ENCODE peak calls at places on chromosome 18, in four cellular contexts. D is endothelial cell of umbilical vein, U is sigmoid colon, Q is stomach. C is an unnamed sample. For H3K36me3 and H3K27me3, the result is how much of the 10 kb centered on the place peaks cover.

GRCh38 chr18:48364146-48364545 is 45.0 kb downstream of the ZBTB7C start:
- DNase-seq in D (no peak), U (no peak), Q (no peak), C (no peak)

GRCh38 chr18:5285326-5285725 is 10.2 kb downstream of the ZBTB14 start:
- DNase-seq in D (no peak), U (no peak), Q (no peak), C (no peak)

GRCh38 chr18:35715139-35715538 is 133.6 kb downstream of the GALNT1 start:
- DNase-seq in D (no peak), U (no peak), Q (no peak), C (no peak)

GRCh38 chr18:13658444-13659204 is 67.7 kb downstream of the FAM210A start:
- DNase-seq in D (peak), U (no peak), Q (no peak), C (no peak)

GRCh38 chr18:79928563-79928960 is 22.9 kb downstream of the SLC66A2 start:
- DNase-seq in D (no peak), U (peak), Q (peak), C (no peak)

GRCh38 chr18:3397786-3398185 is 52.2 kb upstream of the TGIF1 start:
- DNase-seq in D (no peak), U (no peak), Q (no peak), C (no peak)

GRCh38 chr18:5962362-5962761 is 67.0 kb upstream of the TMEM200C start:
- DNase-seq in D (no peak), U (no peak), Q (no peak), C (no peak)

GRCh38 chr18:40672590-40672989 is 1282.4 kb upstream of the PIK3C3 start:
- DNase-seq in D (no peak), U (no peak), Q (no peak), C (no peak)

GRCh38 chr18:23689616-23690504 is 607 bp downstream of the LAMA3 start:
- DNase-seq in D (peak), U (no peak), Q (peak), C (no peak)

DNA sequence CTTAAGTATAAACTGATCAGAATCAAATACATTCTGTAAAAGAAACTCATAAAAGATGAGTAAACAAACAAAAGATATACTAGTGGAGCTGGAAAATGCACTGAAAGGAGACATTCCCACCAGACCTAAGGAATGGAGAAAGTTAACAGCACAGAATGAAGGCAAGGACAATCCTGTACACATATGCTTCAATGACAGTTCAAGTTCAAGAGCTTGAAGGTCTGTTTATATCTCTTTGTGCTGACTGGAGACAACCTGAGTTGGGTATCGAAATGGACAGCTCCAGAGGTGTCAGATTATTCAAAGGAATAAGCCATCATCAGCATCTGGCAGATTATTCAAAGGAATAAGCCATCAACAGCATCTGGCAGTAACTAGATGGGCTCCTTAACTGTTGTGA is 73.8 kb upstream of the CD226 start:
- DNase-seq in D (no peak), U (no peak), Q (no peak), C (no peak)
- H3K36me3 ChIP-seq in D (under half), U (half or more), Q (half or more), C (under half)

DNA sequence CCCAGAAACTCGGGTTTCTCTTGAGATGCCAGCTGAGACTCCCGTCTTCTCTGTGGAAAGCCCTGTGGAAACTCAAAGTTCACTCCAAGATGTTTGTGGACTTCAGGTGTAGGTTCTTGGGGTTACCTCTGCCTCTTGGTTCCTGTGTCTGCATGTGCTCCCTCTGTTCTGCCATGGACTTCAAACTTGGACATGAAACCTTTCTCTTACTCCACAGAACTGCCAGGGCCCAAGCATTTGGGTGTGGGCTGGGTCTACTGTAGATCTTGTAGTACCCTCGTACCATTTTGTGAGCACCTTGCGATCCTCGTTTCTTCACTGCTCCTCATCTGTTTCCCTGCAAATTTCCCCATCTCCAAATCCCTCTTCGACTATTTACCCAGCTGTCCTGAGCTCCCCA is 175.5 kb downstream of the HAUS1 start:
- DNase-seq in D (no peak), U (no peak), Q (no peak), C (no peak)
- H3K4me3 ChIP-seq in D (no peak), U (no peak), Q (no peak), C (no peak)

GRCh38 chr18:22163432-22163831 is 6.0 kb upstream of the GATA6 start:
- DNase-seq in D (no peak), U (no peak), Q (no peak), C (no peak)
- H3K27me3 ChIP-seq in D (half or more), U (under half), Q (under half), C (under half)

DNA sequence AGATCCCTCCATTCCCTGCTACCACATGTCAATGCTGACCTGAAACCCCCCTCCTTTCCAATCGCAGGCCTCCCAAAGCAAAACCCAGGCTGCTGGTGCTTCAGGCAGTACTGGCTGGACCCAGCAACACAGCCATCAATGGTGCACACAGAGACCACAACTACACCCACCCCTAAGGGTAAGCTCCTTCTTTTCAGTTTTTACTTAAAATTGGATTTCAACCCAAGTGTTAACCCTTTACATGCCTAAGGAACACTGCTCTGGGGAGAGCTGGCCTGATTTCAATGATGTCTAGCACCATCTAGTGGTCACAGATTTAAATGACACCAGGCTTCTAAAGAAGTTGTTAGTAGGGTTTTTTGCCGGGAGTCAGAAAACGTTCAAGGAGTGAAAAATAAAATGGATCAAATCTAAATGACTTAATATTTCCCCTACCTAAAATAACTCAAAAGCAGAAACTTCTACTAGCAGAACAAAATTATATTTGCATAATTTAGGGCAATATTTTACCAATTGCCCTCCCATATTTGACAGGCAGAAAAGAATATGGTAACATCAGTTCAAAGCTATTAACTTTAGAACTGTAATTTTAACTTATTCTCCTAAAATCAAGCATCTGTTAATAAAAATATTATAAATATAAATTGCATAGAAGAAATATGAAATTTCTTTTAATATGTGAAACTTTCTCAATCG is 24.6 kb downstream of the FECH start:
- DNase-seq in D (peak), U (no peak), Q (no peak), C (no peak)
- H3K36me3 ChIP-seq in D (under half), U (under half), Q (half or more), C (under half)

DNA sequence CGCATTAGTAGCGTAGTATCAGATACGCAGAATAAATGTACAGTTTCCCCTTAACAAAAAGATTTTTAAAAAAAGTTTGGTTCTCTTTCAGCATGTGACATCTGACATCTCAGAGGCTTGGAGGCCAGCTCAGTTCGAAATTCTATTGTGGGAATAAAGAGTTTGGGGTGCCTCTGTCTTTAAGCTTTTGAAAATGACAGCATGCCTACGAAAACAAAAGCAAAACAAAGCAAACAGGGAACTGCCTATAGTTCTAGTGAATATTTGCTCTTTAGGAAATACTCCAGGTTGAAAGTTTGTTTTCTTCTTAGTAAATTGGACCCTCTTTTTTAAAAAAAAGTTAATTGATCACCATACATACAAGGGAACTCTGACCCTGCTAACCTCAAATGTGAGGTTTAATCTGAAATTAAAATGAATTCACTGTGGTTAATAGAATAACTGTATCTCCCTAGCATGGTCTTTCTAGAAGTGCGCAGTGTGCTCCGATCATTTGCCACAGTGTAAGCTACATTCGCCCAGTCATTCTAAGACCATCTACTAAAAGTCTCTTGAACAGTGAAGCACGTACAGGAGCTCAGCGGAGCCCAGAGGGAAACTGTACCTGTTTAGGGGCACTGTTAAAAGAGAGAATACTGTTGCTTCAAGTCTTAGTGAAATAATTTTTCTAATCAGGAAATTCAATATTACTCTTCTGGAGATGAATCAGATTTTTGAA is 347.0 kb upstream of the CDH2 start:
- DNase-seq in D (no peak), U (no peak), Q (no peak), C (no peak)
- H3K4me3 ChIP-seq in D (no peak), U (no peak), Q (no peak), C (no peak)